ENCODE peak calls at places on chromosomes 6 and 20, in five cellular contexts. R is NCI-H1694; K is pancreas; F is activated CD4-positive, CD25-positive, alpha-beta regulatory T cell; Y is AG09309. O is an unnamed sample.

GRCh38 chr20:1440024-1440423 is 26.6 kb downstream of the NSFL1C start:
- DNase-seq in K (no peak), R (no peak), Y (no peak), F (no peak), O (no peak)

GRCh38 chr6:30965140-30965601 is 18.3 kb upstream of the MUC21 start:
- DNase-seq in Y (no peak), K (no peak), R (no peak), F (no peak), O (no peak)

GRCh38 chr6:36794704-36795065 is 44.6 kb downstream of the CPNE5 start:
- DNase-seq in F (no peak), Y (no peak), R (no peak), K (no peak), O (no peak)

GRCh38 chr20:49282584-49283171 is 4.8 kb upstream of the ZNFX1 start:
- DNase-seq in Y (no peak), K (no peak), F (no peak), R (no peak), O (no peak)

GRCh38 chr6:36226648-36227047 is 30.1 kb downstream of the BRPF3 start:
- DNase-seq in R (no peak), Y (no peak), K (no peak), F (no peak), O (no peak)

GRCh38 chr6:126701799-126702198 is 361.9 kb downstream of the CENPW start:
- DNase-seq in R (no peak), Y (no peak), F (no peak), K (no peak), O (no peak)

GRCh38 chr6:119350202-119351004 is 842 bp upstream of the MAN1A1 start:
- DNase-seq in R (no peak), Y (peak), F (peak), K (no peak), O (peak)

GRCh38 chr6:82363368-82364086 is at the start of gene TPBG:
- DNase-seq in K (peak), R (peak), Y (peak), F (no peak), O (no peak)

GRCh38 chr6:121932071-121933009 is 467.1 kb upstream of the HSF2 start:
- DNase-seq in F (no peak), Y (peak), R (no peak), K (no peak), O (no peak)

GRCh38 chr6:85669735-85670194 is 27.1 kb upstream of the SYNCRIP start:
- DNase-seq in R (no peak), K (no peak), F (peak), Y (no peak), O (no peak)

GRCh38 chr6:99350573-99350972 is 1.1 kb upstream of the FAXC start:
- DNase-seq in F (no peak), K (peak), R (no peak), Y (no peak), O (no peak)

GRCh38 chr6:53293691-53294090 is 55.1 kb downstream of the ELOVL5 start:
- DNase-seq in F (no peak), K (no peak), R (no peak), Y (no peak), O (no peak)

GRCh38 chr20:62141397-62142251 is 1.6 kb downstream of the PSMA7 start:
- DNase-seq in Y (peak), K (peak), F (no peak), R (no peak), O (no peak)

GRCh38 chr6:134651519-134651918 is 298.4 kb downstream of the ALDH8A1 start:
- DNase-seq in F (no peak), R (no peak), K (no peak), Y (no peak), O (no peak)

GRCh38 chr6:74735304-74735703 is 470.5 kb downstream of the COL12A1 start:
- DNase-seq in R (no peak), F (no peak), Y (peak), K (no peak), O (no peak)

GRCh38 chr20:51767018-51767866 is 948 bp downstream of the ATP9A start:
- DNase-seq in Y (no peak), R (peak), K (peak), F (no peak), O (no peak)

GRCh38 chr6:125865015-125865414 is 74.3 kb downstream of the NCOA7 start:
- DNase-seq in F (no peak), Y (no peak), R (no peak), K (no peak), O (no peak)

GRCh38 chr20:62027116-62027515 is 38.6 kb downstream of the TAF4 start:
- DNase-seq in Y (no peak), R (no peak), F (no peak), K (no peak), O (no peak)

GRCh38 chr6:135231469-135231844 is 50.3 kb downstream of the MYB start:
- DNase-seq in R (no peak), F (no peak), Y (no peak), K (no peak), O (no peak)

GRCh38 chr20:20253039-20253743 is 114.7 kb upstream of the INSM1 start:
- DNase-seq in K (no peak), Y (no peak), R (no peak), F (no peak), O (no peak)

GRCh38 chr6:19394051-19394450 is 443.1 kb upstream of the ID4 start:
- DNase-seq in Y (no peak), R (no peak), F (no peak), K (no peak), O (no peak)

GRCh38 chr6:20773822-20774221 is 239.6 kb downstream of the CDKAL1 start:
- DNase-seq in F (no peak), Y (no peak), K (no peak), R (no peak), O (no peak)

GRCh38 chr6:113684382-113684901 is 172.7 kb upstream of the MARCKS start:
- DNase-seq in Y (no peak), R (no peak), K (no peak), F (no peak), O (no peak)

GRCh38 chr20:62405108-62405980 is 1.7 kb downstream of the CABLES2 start:
- DNase-seq in Y (no peak), F (no peak), R (no peak), K (no peak), O (no peak)

GRCh38 chr20:14544688-14545087 is 207.3 kb upstream of the FLRT3 start:
- DNase-seq in R (no peak), Y (no peak), K (no peak), F (no peak), O (no peak)

GRCh38 chr20:31637660-31638059 is at the start of gene COX4I2:
- DNase-seq in F (no peak), R (no peak), K (no peak), Y (no peak), O (no peak)

GRCh38 chr6:46509063-46509462 is 17.8 kb upstream of the RCAN2 start:
- DNase-seq in F (no peak), K (no peak), Y (no peak), R (no peak), O (no peak)

GRCh38 chr6:116439572-116439971 is 21.6 kb upstream of the CALHM6 start:
- DNase-seq in Y (no peak), R (no peak), F (no peak), K (no peak), O (no peak)

GRCh38 chr6:50185006-50185405 is 135.3 kb upstream of the DEFB112 start:
- DNase-seq in Y (no peak), R (no peak), K (no peak), F (no peak), O (no peak)

GRCh38 chr6:131909408-131910218 is 41.6 kb downstream of the CCN2 start:
- DNase-seq in K (peak), Y (no peak), F (peak), R (peak), O (peak)

GRCh38 chr6:45613678-45614077 is 235.9 kb upstream of the SUPT3H start:
- DNase-seq in R (no peak), Y (no peak), F (no peak), K (no peak), O (no peak)

GRCh38 chr6:75171581-75172360 is 34.1 kb downstream of the COL12A1 start:
- DNase-seq in Y (no peak), F (no peak), K (no peak), R (no peak), O (no peak)

GRCh38 chr6:109939654-109940053 is 38.5 kb upstream of the GPR6 start:
- DNase-seq in K (no peak), F (no peak), Y (no peak), R (no peak), O (no peak)

GRCh38 chr6:163513570-163514166 is 99.2 kb downstream of the QKI start:
- DNase-seq in K (peak), R (no peak), Y (no peak), F (no peak), O (no peak)

GRCh38 chr20:17083738-17084137 is 143.1 kb upstream of the PCSK2 start:
- DNase-seq in K (no peak), F (no peak), R (no peak), Y (no peak), O (no peak)

GRCh38 chr20:17612975-17613327 is 43.1 kb downstream of the DSTN start:
- DNase-seq in F (no peak), K (no peak), R (no peak), Y (no peak), O (no peak)

GRCh38 chr6:14883921-14884320 is 361.9 kb upstream of the JARID2 start:
- DNase-seq in K (no peak), Y (no peak), R (no peak), F (no peak), O (no peak)